ENCODE peak calls at places on chromosomes 1 and 21, in ten cellular contexts. B is sigmoid colon, Q is spleen, H is SK-N-MC, I is HL-60, Y is esophagus muscularis mucosa, X is GM23338, M is stomach, L is prostate gland, G is K562. O is an unnamed sample.

GRCh38 chr1:51284487-51284954 is 45.8 kb downstream of the TTC39A start:
- DNase-seq in B (no peak), Q (no peak), H (no peak), I (no peak), Y (no peak), X (no peak), M (peak), L (no peak), G (peak), O (no peak)

GRCh38 chr1:173453982-173454381 is 23.2 kb upstream of the PRDX6 start:
- DNase-seq in B (no peak), Q (no peak), H (no peak), I (no peak), Y (no peak), X (no peak), M (no peak), L (no peak), G (no peak), O (no peak)

GRCh38 chr1:10513199-10513598 is 38.4 kb downstream of the PEX14 start:
- DNase-seq in B (no peak), Q (no peak), H (no peak), I (no peak), Y (no peak), X (no peak), M (no peak), L (no peak), G (no peak), O (no peak)

GRCh38 chr1:44073528-44073927 is 42.3 kb upstream of the SLC6A9 start:
- DNase-seq in B (no peak), Q (no peak), H (no peak), I (no peak), Y (no peak), X (peak), M (no peak), L (no peak), G (no peak), O (no peak)

GRCh38 chr1:29785554-29785953 is 549.2 kb downstream of the PTPRU start:
- DNase-seq in B (no peak), Q (peak), H (no peak), I (no peak), Y (no peak), X (no peak), M (no peak), L (no peak), G (no peak), O (peak)

GRCh38 chr1:171426645-171427044 is 58.7 kb upstream of the PRRC2C start:
- DNase-seq in B (no peak), Q (no peak), H (no peak), I (no peak), Y (no peak), X (no peak), M (no peak), L (no peak), G (no peak), O (no peak)

GRCh38 chr1:45334308-45335245 is 5.4 kb upstream of the TOE1 start:
- DNase-seq in B (no peak), Q (peak), H (no peak), I (peak), Y (no peak), X (peak), M (no peak), L (no peak), G (no peak), O (no peak)

GRCh38 chr1:67171574-67171955 is 5.3 kb downstream of the IL23R start:
- DNase-seq in B (no peak), Q (no peak), H (no peak), I (no peak), Y (no peak), X (no peak), M (no peak), L (no peak), G (no peak), O (no peak)

GRCh38 chr1:56824956-56825355 is 5.8 kb upstream of the FYB2 start:
- DNase-seq in B (no peak), Q (no peak), H (no peak), I (no peak), Y (no peak), X (no peak), M (no peak), L (no peak), G (no peak), O (no peak)

GRCh38 chr1:191757003-191757402 is 401.3 kb upstream of the RGS18 start:
- DNase-seq in B (no peak), Q (no peak), H (peak), I (no peak), Y (no peak), X (no peak), M (no peak), L (no peak), G (peak), O (no peak)

GRCh38 chr1:52152976-52153375 is 11.1 kb downstream of the ZFYVE9 start:
- DNase-seq in B (no peak), Q (no peak), H (no peak), I (no peak), Y (peak), X (no peak), M (no peak), L (no peak), G (no peak), O (no peak)

GRCh38 chr1:10537082-10537766 is 62.5 kb downstream of the PEX14 start:
- DNase-seq in B (no peak), Q (no peak), H (no peak), I (no peak), Y (no peak), X (no peak), M (no peak), L (no peak), G (no peak), O (no peak)

GRCh38 chr1:185159966-185160365 is 3.0 kb downstream of the SWT1 start:
- DNase-seq in B (no peak), Q (no peak), H (no peak), I (no peak), Y (no peak), X (no peak), M (no peak), L (no peak), G (no peak), O (no peak)

GRCh38 chr21:33014331-33014730 is 11.4 kb upstream of the OLIG2 start:
- DNase-seq in B (no peak), Q (no peak), H (no peak), I (no peak), Y (no peak), X (no peak), M (no peak), L (no peak), G (no peak), O (no peak)

GRCh38 chr1:69787151-69787550 is 219.4 kb downstream of the LRRC7 start:
- DNase-seq in B (no peak), Q (peak), H (no peak), I (no peak), Y (no peak), X (peak), M (no peak), L (no peak), G (peak), O (no peak)

GRCh38 chr1:98086796-98087195 is 166.0 kb upstream of the DPYD start:
- DNase-seq in B (no peak), Q (no peak), H (no peak), I (no peak), Y (no peak), X (peak), M (no peak), L (no peak), G (no peak), O (no peak)
- TF ChIP-seq POLR2AphosphoS5 in B (no peak), Q (no peak), H (no peak), I (no peak), Y (no peak), X (no peak), M (no peak), L (no peak), G (no peak), O (no peak)

GRCh38 chr1:181898773-181899172 is 162.7 kb downstream of the ZNF648 start:
- DNase-seq in B (no peak), Q (no peak), H (no peak), I (no peak), Y (no peak), X (no peak), M (no peak), L (no peak), G (peak), O (no peak)

GRCh38 chr1:181894439-181894859 is 167.1 kb downstream of the ZNF648 start:
- DNase-seq in B (no peak), Q (no peak), H (no peak), I (no peak), Y (no peak), X (no peak), M (no peak), L (no peak), G (peak), O (no peak)

GRCh38 chr1:181896824-181897223 is 164.7 kb downstream of the ZNF648 start:
- DNase-seq in B (no peak), Q (no peak), H (no peak), I (no peak), Y (no peak), X (no peak), M (no peak), L (no peak), G (no peak), O (no peak)

DNA sequence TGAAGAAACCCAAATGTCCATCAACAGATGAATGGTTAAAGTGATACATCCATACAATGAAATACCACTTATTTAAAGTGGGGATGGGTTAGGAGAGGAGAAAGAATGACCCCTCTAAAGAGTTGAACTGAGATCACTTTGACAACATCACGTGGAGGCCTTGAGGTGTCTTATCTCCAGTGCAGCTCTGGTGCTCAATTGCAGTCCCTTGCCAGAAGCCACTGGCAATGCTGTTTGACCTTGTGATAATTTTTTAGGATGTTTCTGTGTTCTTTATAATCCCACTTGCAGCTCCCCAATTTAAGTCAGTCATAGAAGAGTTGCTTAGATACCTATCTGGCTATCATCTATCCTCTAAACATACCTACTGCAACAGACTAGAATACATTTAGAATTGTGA is 167.6 kb downstream of the ZNF648 start:
- DNase-seq in B (no peak), Q (no peak), H (no peak), I (no peak), Y (no peak), X (no peak), M (no peak), L (no peak), G (peak), O (no peak)
- H3K4me3 ChIP-seq in B (no peak), Q (no peak), H (no peak), I (no peak), Y (no peak), X (no peak), M (no peak), L (no peak), G (no peak), O (no peak)

GRCh38 chr1:23792151-23792945 is 1.4 kb downstream of the LYPLA2 start:
- DNase-seq in B (no peak), Q (peak), H (no peak), I (no peak), Y (no peak), X (peak), M (no peak), L (no peak), G (no peak), O (no peak)

GRCh38 chr1:23795676-23796465 is 4.7 kb downstream of the GALE start:
- DNase-seq in B (peak), Q (peak), H (no peak), I (no peak), Y (no peak), X (no peak), M (peak), L (no peak), G (no peak), O (no peak)

GRCh38 chr1:23791434-23792047 is 596 bp downstream of the LYPLA2 start:
- DNase-seq in B (peak), Q (peak), H (no peak), I (no peak), Y (no peak), X (peak), M (peak), L (no peak), G (peak), O (no peak)

GRCh38 chr1:23793018-23793781 is 2.3 kb downstream of the LYPLA2 start:
- DNase-seq in B (no peak), Q (peak), H (no peak), I (peak), Y (no peak), X (no peak), M (peak), L (peak), G (peak), O (no peak)

DNA sequence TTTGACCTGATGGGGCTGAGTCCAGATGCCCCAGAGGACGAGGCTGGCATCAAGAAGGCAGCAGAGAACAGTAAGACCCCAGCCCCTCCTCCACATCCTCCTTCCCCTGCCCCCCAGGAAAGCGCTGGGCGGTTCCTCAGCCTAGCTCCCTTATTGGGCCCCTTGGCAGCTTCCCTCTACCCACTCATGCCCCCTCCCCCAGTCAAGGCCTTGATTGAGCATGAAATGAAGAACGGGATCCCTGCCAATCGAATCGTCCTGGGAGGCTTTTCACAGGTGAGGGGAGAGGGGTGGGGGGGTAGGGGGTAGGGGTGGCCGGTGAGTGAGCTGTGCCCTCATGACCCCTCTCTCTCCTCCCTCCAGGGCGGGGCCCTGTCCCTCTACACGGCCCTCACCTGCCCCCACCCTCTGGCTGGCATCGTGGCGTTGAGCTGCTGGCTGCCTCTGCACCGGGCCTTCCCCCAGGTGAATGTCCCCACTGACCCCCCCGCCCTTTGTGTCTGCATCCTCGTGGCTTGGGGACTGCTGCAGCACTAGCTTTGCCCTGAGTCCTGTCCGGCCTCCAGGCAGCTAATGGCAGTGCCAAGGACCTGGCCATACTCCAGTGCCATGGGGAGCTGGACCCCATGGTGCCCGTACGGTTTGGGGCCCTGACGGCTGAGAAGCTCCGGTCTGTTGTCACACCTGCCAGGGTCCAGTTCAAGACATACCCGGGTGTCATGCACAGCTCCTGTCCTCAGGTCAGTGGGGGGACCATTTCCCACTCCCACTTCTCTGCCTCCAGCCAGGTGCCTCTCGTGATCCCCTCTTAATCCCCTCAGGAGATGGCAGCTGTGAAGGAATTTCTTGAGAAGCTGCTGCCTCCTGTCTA is 3.2 kb downstream of the LYPLA2 start:
- DNase-seq in B (peak), Q (peak), H (no peak), I (no peak), Y (no peak), X (no peak), M (peak), L (no peak), G (no peak), O (no peak)
- TF ChIP-seq POLR2AphosphoS5 in B (no peak), Q (peak), H (no peak), I (peak), Y (no peak), X (no peak), M (no peak), L (no peak), G (no peak), O (no peak)

GRCh38 chr1:11720033-11720376 is 15.9 kb upstream of the AGTRAP start:
- DNase-seq in B (no peak), Q (no peak), H (no peak), I (no peak), Y (no peak), X (no peak), M (no peak), L (no peak), G (no peak), O (no peak)
- H3K4me3 ChIP-seq in B (no peak), Q (peak), H (no peak), I (no peak), Y (peak), X (no peak), M (no peak), L (no peak), G (no peak), O (peak)

GRCh38 chr1:1317420-1317819 is 7.0 kb downstream of the INTS11 start:
- DNase-seq in B (no peak), Q (no peak), H (no peak), I (no peak), Y (no peak), X (no peak), M (no peak), L (no peak), G (no peak), O (no peak)

GRCh38 chr1:1319646-1319941 is 4.9 kb downstream of the INTS11 start:
- DNase-seq in B (no peak), Q (no peak), H (no peak), I (no peak), Y (no peak), X (no peak), M (no peak), L (no peak), G (no peak), O (no peak)

GRCh38 chr1:1320666-1321448 is 3.6 kb downstream of the INTS11 start:
- DNase-seq in B (no peak), Q (no peak), H (no peak), I (no peak), Y (no peak), X (no peak), M (no peak), L (no peak), G (no peak), O (no peak)

GRCh38 chr1:1318777-1319645 is 5.4 kb downstream of the INTS11 start:
- DNase-seq in B (no peak), Q (no peak), H (no peak), I (no peak), Y (no peak), X (no peak), M (no peak), L (no peak), G (no peak), O (no peak)

GRCh38 chr1:1318131-1318652 is 6.3 kb downstream of the INTS11 start:
- DNase-seq in B (peak), Q (no peak), H (no peak), I (no peak), Y (peak), X (peak), M (peak), L (peak), G (peak), O (no peak)
- TF ChIP-seq POLR2AphosphoS5 in B (peak), Q (no peak), H (no peak), I (no peak), Y (peak), X (no peak), M (peak), L (peak), G (peak), O (peak)

DNA sequence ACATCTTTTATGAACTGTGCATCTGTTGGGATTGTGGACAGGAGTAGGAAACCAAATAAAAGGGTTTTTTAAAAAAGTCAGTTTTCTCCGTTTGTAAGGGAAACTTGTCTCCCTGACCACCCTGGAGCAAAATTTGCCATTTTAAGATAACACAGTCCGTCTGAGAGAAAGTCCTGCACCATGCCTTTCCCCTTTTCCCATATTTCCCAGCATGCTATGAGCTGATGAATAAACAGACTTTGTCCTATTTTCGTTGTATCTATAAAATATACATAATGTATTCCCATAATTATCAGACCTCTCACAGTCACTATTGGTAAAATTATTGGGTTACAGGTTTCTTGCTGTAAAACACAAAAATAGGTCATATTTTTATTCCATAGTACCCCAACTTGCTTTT is 1.7 kb upstream of the AKT3 start:
- DNase-seq in B (no peak), Q (no peak), H (no peak), I (no peak), Y (no peak), X (no peak), M (no peak), L (no peak), G (no peak), O (no peak)
- H3K4me3 ChIP-seq in B (no peak), Q (no peak), H (no peak), I (no peak), Y (peak), X (peak), M (no peak), L (no peak), G (no peak), O (no peak)

DNA sequence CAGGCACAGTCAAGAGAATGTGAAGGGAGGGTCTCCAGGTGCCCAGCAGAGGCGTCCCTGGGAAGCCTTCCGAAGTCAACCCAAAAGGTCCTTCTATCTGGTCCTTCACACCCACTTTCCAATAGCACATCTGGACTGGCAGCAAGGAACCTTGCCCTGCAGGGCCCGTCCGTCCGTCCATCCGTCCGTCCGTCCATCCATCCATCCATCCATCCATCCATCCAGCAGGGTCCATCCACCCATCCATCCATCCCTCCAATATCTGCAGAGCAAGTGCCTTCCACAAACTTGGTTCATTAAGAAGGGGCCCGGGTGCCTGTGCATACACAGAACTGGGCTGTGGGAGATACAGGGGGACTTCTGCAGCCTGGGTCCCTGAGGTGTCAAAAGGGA is 31.6 kb downstream of the SLC45A1 start:
- DNase-seq in B (no peak), Q (no peak), H (no peak), I (no peak), Y (no peak), X (no peak), M (no peak), L (no peak), G (no peak), O (no peak)
- TF ChIP-seq POLR2AphosphoS5 in B (no peak), Q (no peak), H (no peak), I (no peak), Y (no peak), X (no peak), M (no peak), L (no peak), G (no peak), O (no peak)

O was measured in vagina.